ENCODE peak calls at places on chromosomes 13 and 19, in four cellular contexts. P, Y, U and F are unnamed samples.

GRCh38 chr13:74444161-74444571 is 310.0 kb upstream of the KLF12 start:
- DNase-seq in P (no peak), Y (no peak), U (peak), F (no peak)

GRCh38 chr19:2166741-2167738 is 3.3 kb downstream of the DOT1L start:
- DNase-seq in P (no peak), Y (no peak), U (peak), F (peak)

GRCh38 chr19:32061304-32061703 is 284.1 kb upstream of the ZNF507 start:
- DNase-seq in P (no peak), Y (no peak), U (no peak), F (no peak)

GRCh38 chr19:52922841-52923781 is at the start of gene ZNF888:
- DNase-seq in P (peak), Y (peak), U (peak), F (peak)

GRCh38 chr19:1046836-1047695 is 7.2 kb downstream of the ABCA7 start:
- DNase-seq in P (no peak), Y (no peak), U (no peak), F (no peak)

GRCh38 chr19:7911509-7912143 is 3.0 kb upstream of the TGFBR3L start:
- DNase-seq in P (no peak), Y (no peak), U (no peak), F (no peak)

GRCh38 chr13:32951580-32951979 is 64.6 kb upstream of the KL start:
- DNase-seq in P (no peak), Y (no peak), U (no peak), F (no peak)

GRCh38 chr19:17138937-17139598 is 63.5 kb downstream of the MYO9B start:
- DNase-seq in P (no peak), Y (no peak), U (no peak), F (no peak)

GRCh38 chr19:29329460-29330134 is 116.6 kb upstream of the UQCRFS1 start:
- DNase-seq in P (no peak), Y (no peak), U (peak), F (no peak)

GRCh38 chr19:41324921-41325639 is 15.1 kb downstream of the CCDC97 start:
- DNase-seq in P (no peak), Y (no peak), U (peak), F (no peak)

GRCh38 chr13:72920097-72920496 is 138.2 kb downstream of the PIBF1 start:
- DNase-seq in P (no peak), Y (no peak), U (peak), F (no peak)

GRCh38 chr13:80339578-80339840 is 1.4 kb downstream of the SPRY2 start:
- DNase-seq in P (no peak), Y (no peak), U (no peak), F (no peak)

GRCh38 chr13:101265934-101266333 is 150.4 kb downstream of the NALCN start:
- DNase-seq in P (no peak), Y (no peak), U (peak), F (no peak)

GRCh38 chr19:4012092-4012974 is 4.8 kb downstream of the PIAS4 start:
- DNase-seq in P (no peak), Y (no peak), U (no peak), F (no peak)

GRCh38 chr19:5691205-5691929 is 1.3 kb downstream of the RPL36 start:
- DNase-seq in P (no peak), Y (peak), U (peak), F (peak)

GRCh38 chr13:47594833-47595232 is 406.2 kb downstream of the SUCLA2 start:
- DNase-seq in P (no peak), Y (no peak), U (peak), F (no peak)

GRCh38 chr13:43573787-43574562 is 212.8 kb downstream of the ENOX1 start:
- DNase-seq in P (no peak), Y (no peak), U (no peak), F (no peak)